ENCODE peak calls at places on chromosome 16, in nine cellular contexts. U, O, W, Y, J, P, H, E and N are unnamed samples.

GRCh38 chr16:66270333-66270927 is 96.1 kb upstream of the CDH5 start:
- DNase-seq in J (peak; percentile 48), O (peak; percentile 10), H (no peak), E (peak; percentile 67), W (peak; percentile 66), P (peak; percentile 30), Y (peak; percentile 84), U (peak; percentile 77), N (peak; percentile 71)

GRCh38 chr16:28289106-28289505 is 3.2 kb upstream of the SBK1 start:
- DNase-seq in J (no peak), P (no peak), E (no peak), Y (no peak), H (no peak), U (no peak), O (no peak), W (no peak), N (no peak)

GRCh38 chr16:81500833-81501521 is 56.4 kb downstream of the CMIP start:
- DNase-seq in J (no peak), P (no peak), E (no peak), Y (no peak), U (peak; percentile 81), H (no peak), W (no peak), O (peak; percentile 37), N (no peak)

GRCh38 chr16:31323959-31324629 is 30.9 kb upstream of the ITGAX start:
- DNase-seq in P (no peak), Y (no peak), H (no peak), E (no peak), O (no peak), U (no peak), W (no peak), J (no peak), N (no peak)

GRCh38 chr16:56226840-56227525 is 35.7 kb downstream of the GNAO1 start:
- DNase-seq in W (no peak), O (no peak), U (no peak), E (no peak), J (no peak), Y (no peak), H (no peak), P (no peak), N (no peak)

GRCh38 chr16:12793120-12793889 is 10.4 kb downstream of the CPPED1 start:
- DNase-seq in J (no peak), H (no peak), E (no peak), W (peak; percentile 75), U (no peak), Y (no peak), P (no peak), O (no peak), N (no peak)

GRCh38 chr16:50988441-50988840 is 162.6 kb downstream of the SALL1 start:
- DNase-seq in P (no peak), O (no peak), W (no peak), E (no peak), H (no peak), Y (no peak), J (no peak), U (no peak), N (no peak)

GRCh38 chr16:2468142-2468724 is 2.9 kb upstream of the NTN3 start:
- DNase-seq in U (no peak), E (no peak), Y (no peak), H (no peak), P (no peak), W (no peak), J (no peak), O (peak; percentile 56), N (no peak)

GRCh38 chr16:81921415-81921814 is 89.9 kb downstream of the SDR42E1 start:
- DNase-seq in E (no peak), P (no peak), U (no peak), J (no peak), Y (no peak), H (no peak), O (no peak), W (no peak), N (no peak)

GRCh38 chr16:57303021-57303909 is 18.8 kb upstream of the PLLP start:
- DNase-seq in J (no peak), W (no peak), U (peak; percentile 63), E (no peak), Y (no peak), H (no peak), P (no peak), O (no peak), N (no peak)

GRCh38 chr16:20844588-20844987 is 38.3 kb downstream of the REXO5 start:
- DNase-seq in W (no peak), U (no peak), O (no peak), E (no peak), Y (no peak), J (no peak), H (no peak), P (no peak), N (no peak)

GRCh38 chr16:88569985-88570690 is at the start of gene ZC3H18:
- DNase-seq in E (peak; percentile 95), U (peak; percentile 98), J (peak; percentile 97), O (peak; percentile 96), W (peak; percentile 99), H (peak; percentile 82), P (peak; percentile 97), Y (peak; percentile 97), N (peak; percentile 98)

GRCh38 chr16:88568710-88569613 is 1.2 kb upstream of the ZC3H18 start:
- DNase-seq in Y (no peak), J (no peak), U (no peak), W (no peak), H (no peak), O (no peak), E (no peak), P (no peak), N (no peak)

GRCh38 chr16:88570691-88571092 is 489 bp downstream of the ZC3H18 start:
- DNase-seq in E (no peak), Y (no peak), J (no peak), P (no peak), H (no peak), U (no peak), O (no peak), W (peak; percentile 66), N (no peak)

GRCh38 chr16:88566158-88566557 is 4.0 kb upstream of the ZC3H18 start:
- DNase-seq in J (no peak), W (peak; percentile 73), E (no peak), H (no peak), O (no peak), Y (no peak), U (no peak), P (no peak), N (no peak)

DNA sequence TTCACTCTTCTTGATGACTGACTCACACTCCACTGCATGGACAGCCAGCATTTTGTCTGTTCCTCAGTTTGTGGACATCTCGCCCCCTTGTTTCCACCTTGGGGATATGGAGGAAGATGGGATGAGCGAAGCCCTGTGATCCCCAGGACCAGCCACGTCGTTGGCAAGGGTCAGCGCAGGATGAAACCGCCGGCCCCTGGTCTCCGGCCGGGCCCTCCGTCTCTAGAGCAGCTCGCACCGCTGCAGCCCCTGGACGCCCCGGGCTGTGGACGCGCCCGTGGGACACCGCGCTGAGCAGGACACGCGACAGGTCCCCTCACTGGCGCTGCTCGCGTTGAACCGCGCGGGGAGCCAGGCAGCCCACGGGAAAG is 604 bp upstream of the ZC3H18 start:
- DNase-seq in Y (peak; percentile 60), E (no peak), O (peak; percentile 12), U (no peak), J (no peak), H (no peak), W (peak; percentile 45), P (peak; percentile 5), N (peak; percentile 33)
- H3K27ac ChIP-seq in Y (peak overlapping the region; percentile 77), E (peak overlapping the region; percentile 64), O (peak overlapping the region; percentile 45), U (peak overlapping the region; percentile 81), J (no peak overlapping the region), H (peak overlapping the region; percentile 90), W (peak overlapping the region; percentile 67), P (peak overlapping the region; percentile 55), N (peak overlapping the region; percentile 90)

GRCh38 chr16:87392823-87393679 is 915 bp downstream of the MAP1LC3B start:
- DNase-seq in E (peak; percentile 57), H (no peak), O (no peak), P (no peak), J (no peak), W (peak; percentile 68), Y (peak; percentile 78), U (peak; percentile 81), N (peak; percentile 34)
- TF ChIP-seq CTCF in E (peak; percentile 22), H (no peak), O (peak; percentile 32), P (no peak), J (peak; percentile 47), W (peak; percentile 44), Y (peak; percentile 34), U (peak; percentile 28), N (peak; percentile 46)

DNA sequence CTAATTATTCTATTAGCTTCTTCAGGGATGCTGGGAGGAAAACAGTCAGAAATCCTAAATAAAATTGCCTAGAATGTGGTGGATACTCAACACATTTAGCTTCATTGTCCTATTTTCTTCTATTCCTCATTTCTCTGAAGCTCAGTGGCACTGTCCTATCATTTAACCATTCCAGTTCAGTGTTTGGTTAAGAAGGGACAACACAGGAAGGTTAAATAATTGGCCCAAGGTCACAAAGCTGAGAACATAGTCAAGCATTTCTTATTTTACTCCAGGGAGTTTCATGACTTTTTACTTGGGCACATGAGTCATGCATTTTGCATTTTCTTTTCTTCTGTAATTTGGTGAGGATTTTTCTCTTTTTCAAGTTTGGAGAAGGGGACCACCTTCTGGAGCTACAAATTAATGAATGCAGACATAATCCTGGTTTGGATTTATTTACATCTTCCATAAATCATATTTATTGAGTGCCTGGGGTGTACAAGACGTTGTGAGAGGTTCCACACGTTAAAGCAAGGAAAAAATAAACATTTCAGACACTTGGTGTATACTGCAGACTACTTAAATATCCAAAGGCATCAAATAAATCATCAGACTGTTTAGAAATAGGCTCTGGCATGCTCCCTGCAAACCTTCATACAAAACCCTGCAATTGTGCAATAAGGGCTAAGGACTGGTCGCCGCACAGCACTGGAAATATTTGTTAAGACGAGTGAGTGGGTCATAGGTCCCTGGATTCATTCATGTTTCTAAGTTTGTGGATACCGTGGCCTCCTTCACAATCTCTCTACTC is 263.9 kb downstream of the MAF start:
- DNase-seq in W (no peak), H (no peak), P (no peak), U (no peak), Y (no peak), O (no peak), J (no peak), E (no peak), N (no peak)
- H3K9me3 ChIP-seq in W (no peaks in the 10 kb centered on the region), H (no peaks in the 10 kb centered on the region), P (no peaks in the 10 kb centered on the region), U (no peaks in the 10 kb centered on the region), Y (no peaks in the 10 kb centered on the region), O (no peaks in the 10 kb centered on the region), J (no peaks in the 10 kb centered on the region), E (peaks cover 2% of the 10 kb centered on the region), N (peaks cover 5% of the 10 kb centered on the region)

GRCh38 chr16:68272501-68273209 is 8.3 kb downstream of the SLC7A6 start:
- DNase-seq in P (no peak), J (no peak), H (no peak), W (no peak), E (no peak), U (no peak), O (peak; percentile 20), Y (peak; percentile 53), N (no peak)

GRCh38 chr16:68275611-68276191 is 11.4 kb downstream of the SLC7A6 start:
- DNase-seq in J (no peak), W (no peak), Y (no peak), H (no peak), O (peak; percentile 65), E (no peak), P (no peak), U (no peak), N (no peak)

GRCh38 chr16:68273459-68273858 is 9.1 kb downstream of the SLC7A6 start:
- DNase-seq in J (no peak), O (no peak), E (no peak), U (no peak), Y (no peak), H (no peak), P (no peak), W (no peak), N (no peak)

GRCh38 chr16:68274441-68274840 is 10.1 kb downstream of the SLC7A6 start:
- DNase-seq in O (no peak), U (no peak), H (no peak), W (no peak), E (no peak), Y (no peak), J (no peak), P (no peak), N (no peak)

GRCh38 chr16:68273896-68274295 is 9.6 kb downstream of the SLC7A6 start:
- DNase-seq in U (no peak), J (no peak), P (no peak), Y (no peak), H (no peak), O (no peak), E (no peak), W (no peak), N (no peak)
- H3K27ac ChIP-seq in U (no peak overlapping the region), J (no peak overlapping the region), P (peak overlapping the region; percentile 42), Y (peak overlapping the region; percentile 6), H (no peak overlapping the region), O (no peak overlapping the region), E (no peak overlapping the region), W (no peak overlapping the region), N (peak overlapping the region; percentile 99)